ENCODE peak calls at places on chromosomes 4 and X, in five cellular contexts. One of them, this sample, is unnamed.

GRCh38 chrX:51002160-51002632 is 91.7 kb downstream of the BMP15 start:
- DNase-seq in A549: no peak
- DNase-seq in right lobe of liver: no peak
- DNase-seq in colonic mucosa: no peak
- DNase-seq in SK-N-SH: no peak
- DNase-seq in this sample: no peak

GRCh38 chr4:80913381-80913780 is 117.1 kb upstream of the BMP3 start:
- DNase-seq in A549: no peak
- DNase-seq in right lobe of liver: no peak
- DNase-seq in colonic mucosa: no peak
- DNase-seq in SK-N-SH: no peak
- DNase-seq in this sample: no peak

GRCh38 chrX:47644557-47645091 is 5.7 kb downstream of the ELK1 start:
- DNase-seq in A549: peak; percentile 59
- DNase-seq in right lobe of liver: no peak
- DNase-seq in colonic mucosa: no peak
- DNase-seq in SK-N-SH: peak; percentile 65
- DNase-seq in this sample: no peak

GRCh38 chr4:93731448-93731847 is 97.1 kb upstream of the ATOH1 start:
- DNase-seq in A549: no peak
- DNase-seq in right lobe of liver: no peak
- DNase-seq in colonic mucosa: no peak
- DNase-seq in SK-N-SH: peak; percentile 7
- DNase-seq in this sample: no peak

GRCh38 chr4:38671594-38671943 is 7.6 kb downstream of the KLF3 start:
- DNase-seq in A549: no peak
- DNase-seq in right lobe of liver: no peak
- DNase-seq in colonic mucosa: no peak
- DNase-seq in SK-N-SH: no peak
- DNase-seq in this sample: no peak

GRCh38 chr4:132557660-132558059 is 591.4 kb upstream of the PCDH10 start:
- DNase-seq in A549: peak; percentile 4
- DNase-seq in right lobe of liver: no peak
- DNase-seq in colonic mucosa: no peak
- DNase-seq in SK-N-SH: no peak
- DNase-seq in this sample: no peak

GRCh38 chr4:174669278-174669677 is 147.0 kb upstream of the HPGD start:
- DNase-seq in A549: peak; percentile 81
- DNase-seq in right lobe of liver: no peak
- DNase-seq in colonic mucosa: no peak
- DNase-seq in SK-N-SH: no peak
- DNase-seq in this sample: no peak

GRCh38 chrX:69906447-69906846 is 143.3 kb downstream of the AWAT2 start:
- DNase-seq in A549: no peak
- DNase-seq in right lobe of liver: no peak
- DNase-seq in colonic mucosa: no peak
- DNase-seq in SK-N-SH: no peak
- DNase-seq in this sample: no peak

GRCh38 chr4:158371158-158371557 is 150.5 kb upstream of the RXFP1 start:
- DNase-seq in A549: peak; percentile 1
- DNase-seq in right lobe of liver: no peak
- DNase-seq in colonic mucosa: no peak
- DNase-seq in SK-N-SH: no peak
- DNase-seq in this sample: no peak

GRCh38 chr4:144968606-144969005 is 129.4 kb downstream of the ANAPC10 start:
- DNase-seq in A549: no peak
- DNase-seq in right lobe of liver: no peak
- DNase-seq in colonic mucosa: no peak
- DNase-seq in SK-N-SH: no peak
- DNase-seq in this sample: no peak

GRCh38 chrX:130047416-130047815 is 62.9 kb downstream of the ELF4 start:
- DNase-seq in A549: no peak
- DNase-seq in right lobe of liver: no peak
- DNase-seq in colonic mucosa: no peak
- DNase-seq in SK-N-SH: no peak
- DNase-seq in this sample: no peak

GRCh38 chr4:101953949-101954348 is 163.4 kb downstream of the BANK1 start:
- DNase-seq in A549: peak; percentile 83
- DNase-seq in right lobe of liver: no peak
- DNase-seq in colonic mucosa: no peak
- DNase-seq in SK-N-SH: no peak
- DNase-seq in this sample: no peak

GRCh38 chrX:42930951-42931350 is 153.0 kb upstream of the PPP1R2C start:
- DNase-seq in A549: no peak
- DNase-seq in right lobe of liver: no peak
- DNase-seq in colonic mucosa: no peak
- DNase-seq in SK-N-SH: no peak
- DNase-seq in this sample: no peak

GRCh38 chr4:85747871-85748491 is 273.0 kb downstream of the ARHGAP24 start:
- DNase-seq in A549: peak; percentile 80
- DNase-seq in right lobe of liver: no peak
- DNase-seq in colonic mucosa: peak; percentile 43
- DNase-seq in SK-N-SH: peak; percentile 44
- DNase-seq in this sample: peak; percentile 69

GRCh38 chrX:105872921-105873320 is 50.6 kb downstream of the NRK start:
- DNase-seq in A549: no peak
- DNase-seq in right lobe of liver: no peak
- DNase-seq in colonic mucosa: no peak
- DNase-seq in SK-N-SH: no peak
- DNase-seq in this sample: no peak

GRCh38 chrX:131728295-131729145 is 184.6 kb downstream of the OR13H1 start:
- DNase-seq in A549: peak; percentile 76
- DNase-seq in right lobe of liver: peak; percentile 64
- DNase-seq in colonic mucosa: peak; percentile 92
- DNase-seq in SK-N-SH: peak; percentile 54
- DNase-seq in this sample: no peak

GRCh38 chrX:68801737-68802290 is 27.0 kb upstream of the EFNB1 start:
- DNase-seq in A549: no peak
- DNase-seq in right lobe of liver: no peak
- DNase-seq in colonic mucosa: no peak
- DNase-seq in SK-N-SH: no peak
- DNase-seq in this sample: no peak
- H3K9me3 ChIP-seq in A549: no peaks in the 10 kb centered on the region
- H3K9me3 ChIP-seq in right lobe of liver: no peaks in the 10 kb centered on the region
- H3K9me3 ChIP-seq in colonic mucosa: no peaks in the 10 kb centered on the region
- H3K9me3 ChIP-seq in SK-N-SH: no peaks in the 10 kb centered on the region
- H3K9me3 ChIP-seq in this sample: no peaks in the 10 kb centered on the region

GRCh38 chr4:7160439-7160838 is 31.9 kb upstream of the SORCS2 start:
- DNase-seq in A549: no peak
- DNase-seq in right lobe of liver: no peak
- DNase-seq in colonic mucosa: peak; percentile 18
- DNase-seq in SK-N-SH: peak; percentile 11
- DNase-seq in this sample: no peak
- H3K4me1 ChIP-seq in A549: peaks cover 7% of the 10 kb centered on the region
- H3K4me1 ChIP-seq in right lobe of liver: no peaks in the 10 kb centered on the region
- H3K4me1 ChIP-seq in colonic mucosa: no peaks in the 10 kb centered on the region
- H3K4me1 ChIP-seq in SK-N-SH: peaks cover 19% of the 10 kb centered on the region
- H3K4me1 ChIP-seq in this sample: peaks cover 7% of the 10 kb centered on the region

GRCh38 chr4:142566243-142566642 is 279.9 kb downstream of the INPP4B start:
- DNase-seq in A549: no peak
- DNase-seq in right lobe of liver: no peak
- DNase-seq in colonic mucosa: no peak
- DNase-seq in SK-N-SH: no peak
- DNase-seq in this sample: no peak

GRCh38 chr4:142566780-142567179 is 279.3 kb downstream of the INPP4B start:
- DNase-seq in A549: no peak
- DNase-seq in right lobe of liver: no peak
- DNase-seq in colonic mucosa: no peak
- DNase-seq in SK-N-SH: no peak
- DNase-seq in this sample: no peak

GRCh38 chr4:142565771-142566170 is 280.3 kb downstream of the INPP4B start:
- DNase-seq in A549: no peak
- DNase-seq in right lobe of liver: no peak
- DNase-seq in colonic mucosa: no peak
- DNase-seq in SK-N-SH: no peak
- DNase-seq in this sample: no peak

GRCh38 chr4:142567199-142567598 is 278.9 kb downstream of the INPP4B start:
- DNase-seq in A549: peak; percentile 47
- DNase-seq in right lobe of liver: no peak
- DNase-seq in colonic mucosa: no peak
- DNase-seq in SK-N-SH: no peak
- DNase-seq in this sample: peak; percentile 36

DNA sequence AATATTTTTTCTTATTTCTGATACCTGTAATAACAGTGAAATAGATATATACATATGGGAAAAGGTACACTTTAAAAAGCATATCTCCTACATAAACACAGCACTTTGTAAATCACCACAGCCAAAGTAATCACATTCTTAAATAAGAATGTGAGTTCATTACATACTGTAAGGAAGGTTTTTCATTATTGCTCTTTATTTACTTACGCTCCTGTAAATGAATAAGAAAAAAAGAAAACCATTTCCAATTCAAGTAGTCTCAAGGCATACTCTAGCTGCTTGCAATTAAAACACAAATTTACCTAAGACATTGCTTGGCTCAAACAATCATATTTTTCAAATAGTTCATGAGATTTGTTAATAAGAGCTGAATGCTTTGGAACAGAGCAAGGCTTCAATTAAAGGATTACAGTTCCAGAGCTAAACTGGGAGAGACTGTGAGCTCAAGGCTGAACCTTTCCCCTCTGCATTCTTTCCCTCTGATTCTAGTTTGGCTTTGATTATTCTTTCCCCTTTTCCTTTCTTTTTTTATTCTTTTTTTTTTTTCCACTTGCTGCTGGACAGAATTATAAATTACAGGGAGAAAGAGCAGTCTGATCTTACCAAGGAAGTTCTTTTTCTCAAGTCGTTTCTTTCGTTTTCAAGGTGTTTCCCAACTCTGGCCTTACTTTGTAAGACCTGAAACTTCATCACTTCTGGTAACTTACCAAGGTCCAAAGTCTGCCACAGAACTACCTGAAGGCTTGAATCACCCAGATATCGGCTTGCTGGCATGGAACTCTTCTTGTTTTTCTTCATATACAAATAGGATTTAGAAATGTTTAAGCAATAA is 278.3 kb downstream of the INPP4B start:
- DNase-seq in A549: peak; percentile 57
- DNase-seq in right lobe of liver: no peak
- DNase-seq in colonic mucosa: peak; percentile 63
- DNase-seq in SK-N-SH: no peak
- DNase-seq in this sample: peak; percentile 76
- H3K4me3 ChIP-seq in A549: peak overlapping the region; percentile 13
- H3K4me3 ChIP-seq in right lobe of liver: no peak overlapping the region
- H3K4me3 ChIP-seq in colonic mucosa: peak overlapping the region; percentile 8
- H3K4me3 ChIP-seq in SK-N-SH: no peak overlapping the region
- H3K4me3 ChIP-seq in this sample: no peak overlapping the region

GRCh38 chr4:163392328-163392727 is 48.6 kb downstream of the NPY5R start:
- DNase-seq in A549: no peak
- DNase-seq in right lobe of liver: no peak
- DNase-seq in colonic mucosa: no peak
- DNase-seq in SK-N-SH: no peak
- DNase-seq in this sample: no peak

GRCh38 chr4:163398238-163398637 is 54.5 kb downstream of the NPY5R start:
- DNase-seq in A549: no peak
- DNase-seq in right lobe of liver: no peak
- DNase-seq in colonic mucosa: no peak
- DNase-seq in SK-N-SH: no peak
- DNase-seq in this sample: no peak

GRCh38 chr4:163395055-163395454 is 51.4 kb downstream of the NPY5R start:
- DNase-seq in A549: no peak
- DNase-seq in right lobe of liver: no peak
- DNase-seq in colonic mucosa: no peak
- DNase-seq in SK-N-SH: no peak
- DNase-seq in this sample: no peak

GRCh38 chr4:163393471-163393870 is 49.8 kb downstream of the NPY5R start:
- DNase-seq in A549: no peak
- DNase-seq in right lobe of liver: no peak
- DNase-seq in colonic mucosa: no peak
- DNase-seq in SK-N-SH: no peak
- DNase-seq in this sample: no peak

DNA sequence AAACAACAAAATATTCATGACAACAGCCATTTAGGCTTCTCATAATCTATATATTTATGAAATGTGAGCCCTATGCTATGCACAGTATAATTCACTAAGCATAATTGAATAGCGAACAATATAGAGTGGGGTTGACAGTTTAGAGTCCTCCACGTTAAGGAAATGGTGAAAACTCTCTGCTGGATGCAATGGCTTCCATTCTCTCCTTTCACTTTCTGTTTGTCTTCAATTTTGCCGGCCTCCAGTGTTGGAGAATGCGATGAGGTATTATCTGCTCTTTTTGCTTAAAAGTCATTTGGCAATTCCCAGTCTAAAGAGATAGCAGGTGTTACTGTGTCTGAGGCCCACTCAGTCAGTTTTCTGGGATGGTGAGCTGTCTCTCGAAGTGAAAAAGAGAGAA is 52.1 kb downstream of the NPY5R start:
- DNase-seq in A549: no peak
- DNase-seq in right lobe of liver: no peak
- DNase-seq in colonic mucosa: no peak
- DNase-seq in SK-N-SH: no peak
- DNase-seq in this sample: no peak
- H3K9me3 ChIP-seq in A549: no peaks in the 10 kb centered on the region
- H3K9me3 ChIP-seq in right lobe of liver: no peaks in the 10 kb centered on the region
- H3K9me3 ChIP-seq in colonic mucosa: no peaks in the 10 kb centered on the region
- H3K9me3 ChIP-seq in SK-N-SH: no peaks in the 10 kb centered on the region
- H3K9me3 ChIP-seq in this sample: no peaks in the 10 kb centered on the region

DNA sequence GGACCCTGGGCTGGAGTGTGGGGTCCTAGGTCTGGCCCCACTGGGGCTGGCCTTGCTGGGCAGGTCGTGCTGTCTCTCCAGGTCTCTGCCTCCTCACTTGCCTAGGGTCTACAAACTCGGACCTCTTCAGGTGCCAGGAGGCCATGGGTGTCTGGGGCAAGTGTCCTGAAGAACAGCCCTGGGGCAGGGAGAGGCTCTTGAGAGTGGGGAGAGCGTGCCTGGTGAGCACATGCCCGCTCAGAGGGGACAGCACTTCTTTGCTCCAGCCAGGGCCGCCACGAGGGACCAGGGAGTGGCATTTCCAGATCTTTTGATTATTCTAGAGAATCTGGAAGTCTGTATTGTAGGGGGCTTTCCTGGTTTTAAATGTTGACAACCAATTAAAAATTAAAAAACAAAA is 63.7 kb downstream of the SORCS2 start:
- DNase-seq in A549: no peak
- DNase-seq in right lobe of liver: no peak
- DNase-seq in colonic mucosa: no peak
- DNase-seq in SK-N-SH: no peak
- DNase-seq in this sample: no peak
- H3K4me1 ChIP-seq in A549: no peaks in the 10 kb centered on the region
- H3K4me1 ChIP-seq in right lobe of liver: no peaks in the 10 kb centered on the region
- H3K4me1 ChIP-seq in colonic mucosa: no peaks in the 10 kb centered on the region
- H3K4me1 ChIP-seq in SK-N-SH: peaks cover 34% of the 10 kb centered on the region
- H3K4me1 ChIP-seq in this sample: peaks cover 2% of the 10 kb centered on the region